ENCODE peak calls at places on chromosome X, in eight cellular contexts. One of them, this sample, is unnamed.

GRCh38 chrX:144801786-144802185 is 445.5 kb upstream of the SPANXN1 start:
- DNase-seq in heart right ventricle: no peak
- DNase-seq in effector memory CD4-positive, alpha-beta T cell: no peak
- DNase-seq in fibroblast of lung: no peak
- DNase-seq in CD8-positive, alpha-beta T cell: no peak
- DNase-seq in upper lobe of right lung: no peak
- DNase-seq in psoas muscle: no peak
- DNase-seq in aorta: no peak
- DNase-seq in this sample: no peak

GRCh38 chrX:12950851-12951589 is 23.9 kb upstream of the TMSB4X start:
- DNase-seq in aorta: peak; percentile 74
- DNase-seq in fibroblast of lung: no peak
- DNase-seq in effector memory CD4-positive, alpha-beta T cell: peak; percentile 56
- DNase-seq in upper lobe of right lung: peak; percentile 69
- DNase-seq in psoas muscle: no peak
- DNase-seq in heart right ventricle: peak; percentile 21
- DNase-seq in CD8-positive, alpha-beta T cell: peak; percentile 52
- DNase-seq in this sample: no peak

GRCh38 chrX:134599173-134599914 is 58.9 kb downstream of the PLAC1 start:
- DNase-seq in aorta: no peak
- DNase-seq in CD8-positive, alpha-beta T cell: no peak
- DNase-seq in psoas muscle: no peak
- DNase-seq in upper lobe of right lung: no peak
- DNase-seq in heart right ventricle: no peak
- DNase-seq in effector memory CD4-positive, alpha-beta T cell: no peak
- DNase-seq in fibroblast of lung: peak; percentile 71
- DNase-seq in this sample: no peak

GRCh38 chrX:65601530-65602281 is 65.7 kb upstream of the MSN start:
- DNase-seq in upper lobe of right lung: peak; percentile 86
- DNase-seq in heart right ventricle: peak; percentile 76
- DNase-seq in aorta: peak; percentile 95
- DNase-seq in effector memory CD4-positive, alpha-beta T cell: peak; percentile 43
- DNase-seq in psoas muscle: peak; percentile 81
- DNase-seq in fibroblast of lung: peak; percentile 90
- DNase-seq in CD8-positive, alpha-beta T cell: peak; percentile 34
- DNase-seq in this sample: no peak

GRCh38 chrX:116239944-116240391 is 69.4 kb downstream of the AGTR2 start:
- DNase-seq in effector memory CD4-positive, alpha-beta T cell: no peak
- DNase-seq in upper lobe of right lung: no peak
- DNase-seq in heart right ventricle: no peak
- DNase-seq in psoas muscle: no peak
- DNase-seq in CD8-positive, alpha-beta T cell: no peak
- DNase-seq in fibroblast of lung: peak; percentile 55
- DNase-seq in aorta: no peak
- DNase-seq in this sample: no peak

GRCh38 chrX:48936429-48937064 is 17.7 kb upstream of the PIM2 start:
- DNase-seq in upper lobe of right lung: no peak
- DNase-seq in CD8-positive, alpha-beta T cell: no peak
- DNase-seq in fibroblast of lung: no peak
- DNase-seq in aorta: peak; percentile 9
- DNase-seq in effector memory CD4-positive, alpha-beta T cell: no peak
- DNase-seq in heart right ventricle: no peak
- DNase-seq in psoas muscle: no peak
- DNase-seq in this sample: no peak

GRCh38 chrX:151879856-151880255 is 32.8 kb upstream of the MAGEA4 start:
- DNase-seq in effector memory CD4-positive, alpha-beta T cell: no peak
- DNase-seq in heart right ventricle: no peak
- DNase-seq in CD8-positive, alpha-beta T cell: no peak
- DNase-seq in fibroblast of lung: no peak
- DNase-seq in psoas muscle: no peak
- DNase-seq in aorta: no peak
- DNase-seq in upper lobe of right lung: no peak
- DNase-seq in this sample: no peak

GRCh38 chrX:63657821-63658220 is 127.2 kb downstream of the ARHGEF9 start:
- DNase-seq in psoas muscle: peak; percentile 24
- DNase-seq in effector memory CD4-positive, alpha-beta T cell: no peak
- DNase-seq in fibroblast of lung: peak; percentile 66
- DNase-seq in upper lobe of right lung: peak; percentile 81
- DNase-seq in CD8-positive, alpha-beta T cell: no peak
- DNase-seq in aorta: peak; percentile 87
- DNase-seq in heart right ventricle: peak; percentile 44
- DNase-seq in this sample: peak; percentile 4

GRCh38 chrX:43559643-43560042 is 96.5 kb upstream of the MAOA start:
- DNase-seq in heart right ventricle: no peak
- DNase-seq in effector memory CD4-positive, alpha-beta T cell: no peak
- DNase-seq in upper lobe of right lung: no peak
- DNase-seq in aorta: peak; percentile 44
- DNase-seq in CD8-positive, alpha-beta T cell: peak; percentile 2
- DNase-seq in psoas muscle: peak; percentile 12
- DNase-seq in fibroblast of lung: peak; percentile 59
- DNase-seq in this sample: no peak

GRCh38 chrX:152635941-152636340 is 1.8 kb upstream of the GABRQ start:
- DNase-seq in aorta: no peak
- DNase-seq in psoas muscle: no peak
- DNase-seq in heart right ventricle: no peak
- DNase-seq in CD8-positive, alpha-beta T cell: no peak
- DNase-seq in effector memory CD4-positive, alpha-beta T cell: no peak
- DNase-seq in fibroblast of lung: peak; percentile 61
- DNase-seq in upper lobe of right lung: no peak
- DNase-seq in this sample: no peak

GRCh38 chrX:150216716-150217115 is 146.4 kb upstream of the MAMLD1 start:
- DNase-seq in heart right ventricle: no peak
- DNase-seq in upper lobe of right lung: no peak
- DNase-seq in effector memory CD4-positive, alpha-beta T cell: no peak
- DNase-seq in psoas muscle: no peak
- DNase-seq in fibroblast of lung: no peak
- DNase-seq in CD8-positive, alpha-beta T cell: no peak
- DNase-seq in aorta: no peak
- DNase-seq in this sample: no peak

GRCh38 chrX:55593756-55594257 is 29.4 kb upstream of the FOXR2 start:
- DNase-seq in psoas muscle: no peak
- DNase-seq in aorta: no peak
- DNase-seq in CD8-positive, alpha-beta T cell: no peak
- DNase-seq in fibroblast of lung: no peak
- DNase-seq in effector memory CD4-positive, alpha-beta T cell: no peak
- DNase-seq in heart right ventricle: no peak
- DNase-seq in upper lobe of right lung: no peak
- DNase-seq in this sample: no peak

GRCh38 chrX:41912922-41913321 is 10.4 kb downstream of the CASK start:
- DNase-seq in fibroblast of lung: no peak
- DNase-seq in CD8-positive, alpha-beta T cell: no peak
- DNase-seq in effector memory CD4-positive, alpha-beta T cell: no peak
- DNase-seq in heart right ventricle: no peak
- DNase-seq in aorta: no peak
- DNase-seq in psoas muscle: no peak
- DNase-seq in upper lobe of right lung: no peak
- DNase-seq in this sample: no peak

GRCh38 chrX:105822138-105823091 is at the start of gene NRK:
- DNase-seq in psoas muscle: peak; percentile 20
- DNase-seq in aorta: peak; percentile 60
- DNase-seq in CD8-positive, alpha-beta T cell: no peak
- DNase-seq in heart right ventricle: peak; percentile 24
- DNase-seq in fibroblast of lung: peak; percentile 31
- DNase-seq in upper lobe of right lung: peak; percentile 51
- DNase-seq in effector memory CD4-positive, alpha-beta T cell: no peak
- DNase-seq in this sample: no peak

GRCh38 chrX:40109288-40110008 is 11.7 kb upstream of the BCOR start:
- DNase-seq in upper lobe of right lung: peak; percentile 82
- DNase-seq in psoas muscle: peak; percentile 75
- DNase-seq in aorta: peak; percentile 72
- DNase-seq in fibroblast of lung: peak; percentile 59
- DNase-seq in heart right ventricle: peak; percentile 62
- DNase-seq in effector memory CD4-positive, alpha-beta T cell: no peak
- DNase-seq in CD8-positive, alpha-beta T cell: no peak
- DNase-seq in this sample: peak; percentile 18

GRCh38 chrX:136162827-136163427 is 15.6 kb downstream of the FHL1 start:
- DNase-seq in psoas muscle: peak; percentile 55
- DNase-seq in heart right ventricle: peak; percentile 55
- DNase-seq in aorta: peak; percentile 65
- DNase-seq in upper lobe of right lung: no peak
- DNase-seq in CD8-positive, alpha-beta T cell: no peak
- DNase-seq in fibroblast of lung: peak; percentile 59
- DNase-seq in effector memory CD4-positive, alpha-beta T cell: no peak
- DNase-seq in this sample: peak; percentile 1

GRCh38 chrX:47771473-47771872 is 65.2 kb upstream of the ZNF81 start:
- DNase-seq in heart right ventricle: no peak
- DNase-seq in upper lobe of right lung: no peak
- DNase-seq in aorta: no peak
- DNase-seq in fibroblast of lung: no peak
- DNase-seq in effector memory CD4-positive, alpha-beta T cell: no peak
- DNase-seq in psoas muscle: no peak
- DNase-seq in CD8-positive, alpha-beta T cell: no peak
- DNase-seq in this sample: no peak

GRCh38 chrX:18149454-18149853 is 71.2 kb downstream of the BEND2 start:
- DNase-seq in fibroblast of lung: no peak
- DNase-seq in effector memory CD4-positive, alpha-beta T cell: no peak
- DNase-seq in upper lobe of right lung: no peak
- DNase-seq in psoas muscle: no peak
- DNase-seq in aorta: no peak
- DNase-seq in CD8-positive, alpha-beta T cell: no peak
- DNase-seq in heart right ventricle: no peak
- DNase-seq in this sample: peak; percentile 4

GRCh38 chrX:105323951-105324350 is 103.5 kb upstream of the TEX13A start:
- DNase-seq in upper lobe of right lung: no peak
- DNase-seq in effector memory CD4-positive, alpha-beta T cell: no peak
- DNase-seq in psoas muscle: no peak
- DNase-seq in heart right ventricle: no peak
- DNase-seq in CD8-positive, alpha-beta T cell: no peak
- DNase-seq in aorta: no peak
- DNase-seq in fibroblast of lung: peak; percentile 72
- DNase-seq in this sample: no peak

GRCh38 chrX:68163446-68163845 is 269.8 kb downstream of the OPHN1 start:
- DNase-seq in CD8-positive, alpha-beta T cell: no peak
- DNase-seq in fibroblast of lung: peak; percentile 3
- DNase-seq in psoas muscle: no peak
- DNase-seq in effector memory CD4-positive, alpha-beta T cell: no peak
- DNase-seq in aorta: no peak
- DNase-seq in heart right ventricle: no peak
- DNase-seq in upper lobe of right lung: no peak
- DNase-seq in this sample: no peak

GRCh38 chrX:43139645-43140044 is 361.7 kb upstream of the PPP1R2C start:
- DNase-seq in aorta: no peak
- DNase-seq in effector memory CD4-positive, alpha-beta T cell: no peak
- DNase-seq in fibroblast of lung: no peak
- DNase-seq in heart right ventricle: no peak
- DNase-seq in upper lobe of right lung: no peak
- DNase-seq in CD8-positive, alpha-beta T cell: no peak
- DNase-seq in psoas muscle: no peak
- DNase-seq in this sample: no peak

DNA sequence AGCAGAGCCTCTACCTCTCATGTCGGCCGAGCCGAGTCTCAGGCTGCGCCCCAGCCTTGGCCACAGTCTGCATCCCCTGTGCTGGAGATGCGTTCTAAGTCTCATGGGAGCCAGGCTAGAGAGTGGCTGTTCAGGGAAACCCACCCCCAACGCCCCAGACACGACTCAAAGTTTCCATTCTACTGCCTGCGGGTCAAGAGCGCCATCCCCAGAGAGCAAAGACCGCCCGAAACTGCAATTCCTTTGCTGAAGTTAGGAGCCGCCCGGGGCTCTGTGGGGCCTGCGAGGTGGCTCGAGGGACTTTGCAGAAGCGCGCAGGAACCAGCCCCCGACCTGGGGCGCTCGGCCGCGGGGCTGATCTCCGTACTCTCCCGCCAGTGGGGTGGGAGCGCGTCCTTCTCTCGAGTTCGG is 10.0 kb upstream of the ELF4 start:
- DNase-seq in aorta: no peak
- DNase-seq in effector memory CD4-positive, alpha-beta T cell: no peak
- DNase-seq in CD8-positive, alpha-beta T cell: no peak
- DNase-seq in psoas muscle: no peak
- DNase-seq in heart right ventricle: peak; percentile 35
- DNase-seq in upper lobe of right lung: no peak
- DNase-seq in fibroblast of lung: no peak
- DNase-seq in this sample: no peak
- H3K27ac ChIP-seq in aorta: no peak overlapping the region
- H3K27ac ChIP-seq in effector memory CD4-positive, alpha-beta T cell: no peak overlapping the region
- H3K27ac ChIP-seq in CD8-positive, alpha-beta T cell: no peak overlapping the region
- H3K27ac ChIP-seq in psoas muscle: peak overlapping the region; percentile 39
- H3K27ac ChIP-seq in heart right ventricle: peak overlapping the region; percentile 62
- H3K27ac ChIP-seq in upper lobe of right lung: peak overlapping the region; percentile 63
- H3K27ac ChIP-seq in fibroblast of lung: peak overlapping the region; percentile 69
- H3K27ac ChIP-seq in this sample: no peak overlapping the region

DNA sequence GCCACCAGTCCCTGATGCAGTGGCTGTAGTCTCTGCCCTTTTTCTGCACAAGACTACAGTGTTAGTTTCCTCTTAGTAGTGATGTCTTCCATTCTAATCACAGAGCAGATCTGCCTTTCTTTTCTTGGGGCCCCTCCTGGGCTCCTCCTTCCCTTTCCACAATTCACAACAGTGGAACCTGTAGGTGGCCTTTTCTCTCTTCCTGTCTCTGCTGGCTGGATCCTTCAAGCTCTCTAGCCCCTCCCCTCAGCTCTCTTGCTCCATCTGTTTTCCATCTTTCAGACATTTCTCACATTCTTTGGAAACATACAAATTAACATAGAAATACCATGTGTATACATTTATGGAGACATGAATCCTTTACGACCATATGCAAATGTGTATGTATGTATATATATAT is 284 bp upstream of the SPIN2A start:
- DNase-seq in psoas muscle: no peak
- DNase-seq in upper lobe of right lung: no peak
- DNase-seq in fibroblast of lung: peak; percentile 19
- DNase-seq in CD8-positive, alpha-beta T cell: no peak
- DNase-seq in heart right ventricle: no peak
- DNase-seq in effector memory CD4-positive, alpha-beta T cell: no peak
- DNase-seq in aorta: no peak
- DNase-seq in this sample: no peak
- H3K27ac ChIP-seq in psoas muscle: no peak overlapping the region
- H3K27ac ChIP-seq in upper lobe of right lung: no peak overlapping the region
- H3K27ac ChIP-seq in fibroblast of lung: no peak overlapping the region
- H3K27ac ChIP-seq in CD8-positive, alpha-beta T cell: no peak overlapping the region
- H3K27ac ChIP-seq in heart right ventricle: no peak overlapping the region
- H3K27ac ChIP-seq in effector memory CD4-positive, alpha-beta T cell: no peak overlapping the region
- H3K27ac ChIP-seq in aorta: no peak overlapping the region
- H3K27ac ChIP-seq in this sample: no peak overlapping the region

DNA sequence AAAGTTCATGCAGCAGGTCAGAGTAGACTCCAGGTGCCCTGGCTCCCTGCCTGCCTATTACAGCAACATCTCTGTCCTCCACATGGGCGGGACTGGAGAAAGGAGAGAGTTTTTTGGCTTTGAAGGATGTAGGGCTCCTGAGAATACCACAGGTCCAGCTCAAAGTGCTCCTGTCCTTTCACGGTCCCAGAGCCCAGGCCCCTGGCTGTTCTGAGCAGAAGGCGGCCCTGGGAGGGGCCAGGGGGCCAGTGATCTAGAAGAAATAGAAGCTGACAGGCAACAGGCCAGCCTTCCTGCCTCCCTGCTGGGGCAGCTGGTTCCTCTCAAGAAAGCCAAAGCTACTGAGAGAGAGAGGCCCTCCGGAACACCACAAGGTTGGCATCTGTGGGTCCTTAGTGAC is 929 bp upstream of the IQSEC2 start:
- DNase-seq in aorta: no peak
- DNase-seq in psoas muscle: no peak
- DNase-seq in heart right ventricle: no peak
- DNase-seq in upper lobe of right lung: no peak
- DNase-seq in CD8-positive, alpha-beta T cell: no peak
- DNase-seq in effector memory CD4-positive, alpha-beta T cell: no peak
- DNase-seq in fibroblast of lung: peak; percentile 27
- DNase-seq in this sample: no peak
- H3K27ac ChIP-seq in aorta: peak overlapping the region; percentile 98
- H3K27ac ChIP-seq in psoas muscle: peak overlapping the region; percentile 85
- H3K27ac ChIP-seq in heart right ventricle: peak overlapping the region; percentile 25
- H3K27ac ChIP-seq in upper lobe of right lung: no peak overlapping the region
- H3K27ac ChIP-seq in CD8-positive, alpha-beta T cell: no peak overlapping the region
- H3K27ac ChIP-seq in effector memory CD4-positive, alpha-beta T cell: no peak overlapping the region
- H3K27ac ChIP-seq in fibroblast of lung: no peak overlapping the region
- H3K27ac ChIP-seq in this sample: no peak overlapping the region

GRCh38 chrX:270848-271367 is 10.3 kb upstream of the PLCXD1 start:
- DNase-seq in heart right ventricle: no peak
- DNase-seq in CD8-positive, alpha-beta T cell: no peak
- DNase-seq in fibroblast of lung: no peak
- DNase-seq in aorta: peak; percentile 39
- DNase-seq in upper lobe of right lung: peak; percentile 84
- DNase-seq in psoas muscle: no peak
- DNase-seq in effector memory CD4-positive, alpha-beta T cell: no peak
- DNase-seq in this sample: no peak
- H3K27ac ChIP-seq in heart right ventricle: no peak overlapping the region
- H3K27ac ChIP-seq in CD8-positive, alpha-beta T cell: no peak overlapping the region
- H3K27ac ChIP-seq in fibroblast of lung: no peak overlapping the region
- H3K27ac ChIP-seq in aorta: no peak overlapping the region
- H3K27ac ChIP-seq in upper lobe of right lung: peak overlapping the region; percentile 0
- H3K27ac ChIP-seq in psoas muscle: no peak overlapping the region
- H3K27ac ChIP-seq in effector memory CD4-positive, alpha-beta T cell: no peak overlapping the region
- H3K27ac ChIP-seq in this sample: no peak overlapping the region

This sample was measured in caudate nucleus.